ENCODE peak calls at places on chromosomes 2 and 18, in seven cellular contexts. S is NCI-H510A treated with DMSO at 0.1 percent for 48 hours; U is HFFc6; L is stimulated activated CD4-positive, alpha-beta T cell treated with anti-CD3 and anti-CD28 coated beads, Interleukin-2, amount 100 ng/mL, for 48 hours; H is 8988T; J is ELF-1; V is prostate gland. B is an unnamed sample.

GRCh38 chr18:75916641-75916982 is 489.1 kb upstream of the SMIM21 start:
- DNase-seq in V (no peak), S (no peak), J (no peak), U (no peak), H (no peak), L (no peak), B (no peak)

GRCh38 chr2:106358081-106358480 is 110.1 kb downstream of the RGPD3 start:
- DNase-seq in U (no peak), V (no peak), L (no peak), H (no peak), J (no peak), S (no peak), B (no peak)

GRCh38 chr2:50614056-50614455 is 417.9 kb downstream of the NRXN1 start:
- DNase-seq in U (no peak), L (no peak), J (no peak), H (no peak), S (no peak), V (no peak), B (no peak)

GRCh38 chr2:129698593-129698992 is 280.9 kb upstream of the RAB6C start:
- DNase-seq in L (no peak), V (no peak), J (no peak), U (no peak), S (no peak), H (no peak), B (no peak)

GRCh38 chr2:201880620-201881381 is 74.5 kb downstream of the CDK15 start:
- DNase-seq in U (peak), J (no peak), L (no peak), S (no peak), H (no peak), V (no peak), B (no peak)

GRCh38 chr2:232525796-232526195 is at the start of gene CHRND:
- DNase-seq in V (no peak), H (no peak), L (no peak), U (no peak), J (no peak), S (peak), B (peak)

GRCh38 chr2:160372585-160372984 is 121.0 kb downstream of the RBMS1 start:
- DNase-seq in J (no peak), U (no peak), L (no peak), S (no peak), H (no peak), V (no peak), B (no peak)

GRCh38 chr2:32627441-32627900 is 379 bp upstream of the TTC27 start:
- DNase-seq in V (peak), H (no peak), U (peak), J (no peak), L (peak), S (no peak), B (peak)

GRCh38 chr2:101614127-101614759 is 83.3 kb upstream of the MAP4K4 start:
- DNase-seq in H (no peak), V (no peak), J (no peak), S (no peak), U (no peak), L (no peak), B (no peak)

GRCh38 chr2:16773080-16773713 is 107.6 kb upstream of the CYRIA start:
- DNase-seq in J (peak), U (no peak), S (peak), H (peak), V (peak), L (no peak), B (peak)

GRCh38 chr18:2534906-2535305 is 36.4 kb downstream of the METTL4 start:
- DNase-seq in H (no peak), S (no peak), V (no peak), J (no peak), L (no peak), U (no peak), B (no peak)

GRCh38 chr2:113158884-113159553 is 14.8 kb upstream of the PSD4 start:
- DNase-seq in L (no peak), J (peak), V (peak), U (peak), S (no peak), H (no peak), B (no peak)

GRCh38 chr2:60794271-60794863 is 38.3 kb downstream of the PAPOLG start:
- DNase-seq in H (no peak), L (no peak), S (peak), U (peak), J (no peak), V (no peak), B (peak)

GRCh38 chr18:56085561-56085960 is 497.6 kb upstream of the TCF4 start:
- DNase-seq in H (no peak), J (no peak), U (peak), S (no peak), V (no peak), L (no peak), B (no peak)

GRCh38 chr18:72201032-72201431 is 343.1 kb downstream of the CBLN2 start:
- DNase-seq in V (no peak), S (no peak), H (no peak), L (no peak), J (no peak), U (no peak), B (no peak)

GRCh38 chr2:171185941-171186340 is 25.2 kb upstream of the TLK1 start:
- DNase-seq in H (no peak), U (peak), V (no peak), L (no peak), S (no peak), J (no peak), B (no peak)

GRCh38 chr2:136067897-136068540 is 49.9 kb downstream of the CXCR4 start:
- DNase-seq in L (no peak), J (no peak), V (no peak), U (no peak), S (no peak), H (no peak), B (no peak)

B was measured in iPS-NIHi11.